ENCODE peak calls at places on chromosome 21, in nine cellular contexts. J is nephron progenitor cell, B is lower lobe of right lung, M is bronchial epithelial cell, D is colonic mucosa, L is fibroblast of mammary gland, N is AG09319, Y is GM13976, K is lung. U is an unnamed sample.

GRCh38 chr21:15065381-15066230 is 806 bp upstream of the NRIP1 start:
- DNase-seq in J (peak), B (peak), M (peak), D (peak), L (peak), N (peak), Y (peak), K (peak), U (peak)

GRCh38 chr21:39119696-39120290 is 63.5 kb downstream of the PSMG1 start:
- DNase-seq in J (no peak), B (no peak), M (no peak), D (no peak), L (no peak), N (no peak), Y (no peak), K (no peak), U (no peak)

GRCh38 chr21:29586696-29587095 is 288.0 kb downstream of the BACH1 start:
- DNase-seq in J (no peak), B (no peak), M (no peak), D (no peak), L (no peak), N (no peak), Y (no peak), K (no peak), U (no peak)

GRCh38 chr21:25296239-25296638 is 311.0 kb downstream of the MRPL39 start:
- DNase-seq in J (no peak), B (peak), M (no peak), D (no peak), L (peak), N (no peak), Y (no peak), K (peak), U (peak)

GRCh38 chr21:33089439-33089838 is 19.5 kb downstream of the OLIG1 start:
- DNase-seq in J (no peak), B (no peak), M (no peak), D (no peak), L (no peak), N (no peak), Y (no peak), K (no peak), U (no peak)

GRCh38 chr21:18164933-18165332 is 79.7 kb upstream of the CHODL start:
- DNase-seq in J (no peak), B (no peak), M (peak), D (no peak), L (no peak), N (no peak), Y (no peak), K (no peak), U (no peak)

GRCh38 chr21:22679207-22679606 is 1681.0 kb downstream of the NCAM2 start:
- DNase-seq in J (no peak), B (no peak), M (no peak), D (no peak), L (no peak), N (no peak), Y (no peak), K (no peak), U (no peak)

GRCh38 chr21:32524010-32524719 is 61.2 kb downstream of the TCP10L start:
- DNase-seq in J (no peak), B (no peak), M (peak), D (no peak), L (peak), N (peak), Y (no peak), K (no peak), U (no peak)

GRCh38 chr21:35475006-35475405 is 425.9 kb upstream of the RUNX1 start:
- DNase-seq in J (no peak), B (no peak), M (peak), D (no peak), L (peak), N (no peak), Y (no peak), K (no peak), U (no peak)

GRCh38 chr21:15283789-15284188 is 219.0 kb upstream of the NRIP1 start:
- DNase-seq in J (no peak), B (no peak), M (no peak), D (no peak), L (no peak), N (no peak), Y (no peak), K (no peak), U (no peak)

GRCh38 chr21:15617968-15618367 is 111.8 kb upstream of the USP25 start:
- DNase-seq in J (no peak), B (no peak), M (peak), D (no peak), L (peak), N (no peak), Y (no peak), K (no peak), U (no peak)

GRCh38 chr21:32698971-32699693 is 28.7 kb downstream of the SYNJ1 start:
- DNase-seq in J (no peak), B (no peak), M (no peak), D (peak), L (no peak), N (no peak), Y (no peak), K (no peak), U (peak)

GRCh38 chr21:32249551-32250280 is 29.1 kb downstream of the MIS18A start:
- DNase-seq in J (no peak), B (no peak), M (no peak), D (no peak), L (no peak), N (no peak), Y (no peak), K (no peak), U (no peak)

GRCh38 chr21:17967319-17967718 is 148.2 kb upstream of the C21orf91 start:
- DNase-seq in J (no peak), B (no peak), M (no peak), D (no peak), L (no peak), N (no peak), Y (no peak), K (no peak), U (no peak)

GRCh38 chr21:17340081-17340480 is 172.8 kb upstream of the CXADR start:
- DNase-seq in J (no peak), B (no peak), M (peak), D (no peak), L (no peak), N (no peak), Y (no peak), K (no peak), U (no peak)

GRCh38 chr21:31943586-31943985 is 70.8 kb downstream of the HUNK start:
- DNase-seq in J (no peak), B (no peak), M (no peak), D (no peak), L (no peak), N (no peak), Y (no peak), K (no peak), U (no peak)

GRCh38 chr21:31329431-31330143 is 14.5 kb downstream of the TIAM1 start:
- DNase-seq in J (no peak), B (no peak), M (no peak), D (no peak), L (no peak), N (no peak), Y (no peak), K (no peak), U (no peak)

GRCh38 chr21:39349211-39350093 is 564 bp upstream of the HMGN1 start:
- DNase-seq in J (peak), B (peak), M (peak), D (peak), L (peak), N (peak), Y (peak), K (peak), U (peak)

GRCh38 chr21:32565856-32566465 is 19.4 kb downstream of the TCP10L start:
- DNase-seq in J (no peak), B (no peak), M (no peak), D (no peak), L (peak), N (no peak), Y (no peak), K (no peak), U (no peak)

GRCh38 chr21:25396135-25396711 is 211.1 kb downstream of the MRPL39 start:
- DNase-seq in J (no peak), B (no peak), M (no peak), D (no peak), L (no peak), N (no peak), Y (peak), K (no peak), U (no peak)

GRCh38 chr21:29232601-29233541 is 65.9 kb upstream of the BACH1 start:
- DNase-seq in J (no peak), B (no peak), M (peak), D (no peak), L (peak), N (no peak), Y (no peak), K (no peak), U (peak)

GRCh38 chr21:24046816-24047443 is 1560.4 kb downstream of the MRPL39 start:
- DNase-seq in J (no peak), B (no peak), M (no peak), D (no peak), L (no peak), N (no peak), Y (no peak), K (no peak), U (no peak)

GRCh38 chr21:31514598-31514997 is 144.9 kb upstream of the SOD1 start:
- DNase-seq in J (peak), B (no peak), M (no peak), D (no peak), L (no peak), N (no peak), Y (no peak), K (no peak), U (peak)

GRCh38 chr21:29504751-29505321 is 206.1 kb downstream of the BACH1 start:
- DNase-seq in J (no peak), B (no peak), M (peak), D (no peak), L (peak), N (no peak), Y (no peak), K (no peak), U (no peak)

GRCh38 chr21:25929859-25930520 is 195.2 kb downstream of the GABPA start:
- DNase-seq in J (no peak), B (no peak), M (peak), D (no peak), L (peak), N (no peak), Y (no peak), K (no peak), U (peak)

GRCh38 chr21:38903578-38904193 is 98.0 kb downstream of the ETS2 start:
- DNase-seq in J (no peak), B (no peak), M (peak), D (no peak), L (no peak), N (no peak), Y (no peak), K (no peak), U (peak)

GRCh38 chr21:39025198-39025597 is 158.1 kb downstream of the PSMG1 start:
- DNase-seq in J (no peak), B (no peak), M (no peak), D (no peak), L (no peak), N (no peak), Y (no peak), K (no peak), U (no peak)

GRCh38 chr21:18468775-18469174 is 65.2 kb upstream of the TMPRSS15 start:
- DNase-seq in J (no peak), B (no peak), M (no peak), D (no peak), L (no peak), N (no peak), Y (no peak), K (no peak), U (peak)

GRCh38 chr21:39033878-39034589 is 149.2 kb downstream of the PSMG1 start:
- DNase-seq in J (no peak), B (peak), M (peak), D (peak), L (no peak), N (no peak), Y (no peak), K (peak), U (peak)

GRCh38 chr21:25161571-25161970 is 445.7 kb downstream of the MRPL39 start:
- DNase-seq in J (no peak), B (no peak), M (no peak), D (no peak), L (no peak), N (no peak), Y (no peak), K (no peak), U (no peak)

GRCh38 chr21:25806053-25806452 is 71.3 kb downstream of the GABPA start:
- DNase-seq in J (no peak), B (no peak), M (peak), D (no peak), L (no peak), N (no peak), Y (no peak), K (no peak), U (no peak)

GRCh38 chr21:28688381-28688780 is 304.3 kb downstream of the LTN1 start:
- DNase-seq in J (no peak), B (no peak), M (peak), D (no peak), L (no peak), N (no peak), Y (no peak), K (no peak), U (no peak)

GRCh38 chr21:34354836-34355235 is 9.0 kb upstream of the KCNE2 start:
- DNase-seq in J (no peak), B (no peak), M (no peak), D (no peak), L (no peak), N (no peak), Y (no peak), K (no peak), U (no peak)

GRCh38 chr21:34351786-34352241 is 12.0 kb upstream of the KCNE2 start:
- DNase-seq in J (peak), B (no peak), M (peak), D (peak), L (peak), N (no peak), Y (peak), K (no peak), U (peak)

GRCh38 chr21:34348890-34349519 is 14.8 kb upstream of the KCNE2 start:
- DNase-seq in J (no peak), B (no peak), M (no peak), D (no peak), L (no peak), N (no peak), Y (no peak), K (no peak), U (no peak)

GRCh38 chr21:34355570-34355969 is 8.2 kb upstream of the KCNE2 start:
- DNase-seq in J (no peak), B (no peak), M (no peak), D (no peak), L (no peak), N (no peak), Y (no peak), K (no peak), U (no peak)

DNA sequence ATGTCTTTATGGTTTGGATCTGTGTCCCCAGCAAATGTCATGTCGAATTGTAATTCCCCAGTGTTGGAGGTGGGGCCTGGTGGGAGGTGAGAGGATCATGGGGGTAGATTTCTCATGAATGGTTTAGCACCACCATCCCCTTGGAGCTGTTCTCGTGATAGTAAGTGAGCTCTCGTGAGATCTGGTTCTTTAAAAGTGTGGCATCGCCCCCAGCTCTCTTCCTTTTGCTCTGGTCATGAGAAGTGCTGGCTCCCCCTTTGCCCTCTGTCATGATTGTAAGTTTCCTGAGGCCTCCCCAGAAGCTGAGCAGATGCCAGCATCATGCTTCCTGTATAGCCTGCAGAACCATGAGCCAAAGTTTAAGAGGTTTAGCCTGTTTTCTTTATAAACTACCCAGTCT is 11.2 kb upstream of the KCNE2 start:
- DNase-seq in J (no peak), B (no peak), M (no peak), D (no peak), L (no peak), N (no peak), Y (no peak), K (no peak), U (no peak)
- TF ChIP-seq CTCF in J (no peak), B (no peak), M (no peak), D (no peak), L (no peak), N (no peak), Y (no peak), K (no peak), U (no peak)

GRCh38 chr21:46458315-46459023 is at the start of gene DIP2A:
- DNase-seq in J (peak), B (peak), M (peak), D (peak), L (peak), N (peak), Y (peak), K (peak), U (peak)
- TF ChIP-seq CTCF in J (no peak), B (peak), M (no peak), D (no peak), L (no peak), N (no peak), Y (peak), K (no peak), U (no peak)

DNA sequence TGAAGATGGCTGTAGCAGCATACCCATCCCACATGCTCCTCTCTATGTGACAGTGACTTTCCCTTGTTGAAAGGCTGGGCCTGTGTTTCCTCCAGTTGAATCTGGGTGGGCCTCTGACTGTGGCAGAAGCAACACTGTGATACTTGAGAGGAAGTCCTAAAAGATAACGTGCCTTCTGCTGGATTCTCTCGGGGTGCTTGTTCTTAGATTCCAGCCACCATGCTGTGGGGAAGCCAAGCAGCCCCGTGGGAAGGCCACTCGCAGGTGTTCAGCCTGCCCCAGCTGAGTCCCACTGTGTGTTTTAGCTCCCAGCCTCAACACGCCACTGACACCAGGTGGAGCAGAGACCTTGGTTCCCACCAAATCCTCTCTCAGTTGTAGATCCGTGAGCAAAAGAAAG is 31.5 kb downstream of the TRAPPC10 start:
- DNase-seq in J (no peak), B (no peak), M (no peak), D (no peak), L (no peak), N (no peak), Y (no peak), K (no peak), U (no peak)
- TF ChIP-seq CTCF in J (no peak), B (no peak), M (no peak), D (no peak), L (no peak), N (no peak), Y (no peak), K (no peak), U (no peak)

DNA sequence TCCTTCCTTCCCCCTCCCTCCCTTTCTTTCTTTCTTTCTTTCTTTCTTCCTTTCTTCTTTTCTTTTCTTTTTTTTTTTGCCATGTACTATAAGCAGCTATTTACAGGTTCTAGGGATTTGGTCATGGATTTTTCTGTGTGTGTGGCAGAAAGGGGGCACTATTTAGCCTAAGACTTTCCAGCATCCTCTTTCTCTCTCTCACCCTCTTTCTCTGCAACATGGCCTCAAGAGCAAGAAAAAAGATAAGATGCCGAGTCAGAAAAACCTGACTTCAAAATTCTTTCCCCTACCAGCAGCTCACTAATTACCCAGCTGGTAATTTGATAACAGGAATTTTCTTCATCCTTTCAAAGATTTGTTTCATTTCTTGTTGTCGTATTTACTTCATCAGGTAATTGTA is 458.3 kb upstream of the ADAMTS5 start:
- DNase-seq in J (no peak), B (no peak), M (peak), D (no peak), L (no peak), N (no peak), Y (no peak), K (no peak), U (no peak)
- TF ChIP-seq CTCF in J (no peak), B (no peak), M (peak), D (no peak), L (peak), N (no peak), Y (no peak), K (no peak), U (no peak)

GRCh38 chr21:45748593-45748992 is 105.1 kb downstream of the PCBP3 start:
- DNase-seq in J (no peak), B (no peak), M (no peak), D (no peak), L (no peak), N (no peak), Y (no peak), K (no peak), U (no peak)

GRCh38 chr21:45747233-45747766 is 103.8 kb downstream of the PCBP3 start:
- DNase-seq in J (no peak), B (no peak), M (no peak), D (no peak), L (no peak), N (no peak), Y (no peak), K (no peak), U (no peak)

GRCh38 chr21:45745256-45745655 is 101.7 kb downstream of the PCBP3 start:
- DNase-seq in J (no peak), B (no peak), M (no peak), D (no peak), L (no peak), N (no peak), Y (no peak), K (no peak), U (no peak)

GRCh38 chr21:45749974-45750373 is 106.4 kb downstream of the PCBP3 start:
- DNase-seq in J (no peak), B (no peak), M (no peak), D (no peak), L (no peak), N (no peak), Y (no peak), K (no peak), U (no peak)

GRCh38 chr21:45747802-45748445 is 104.4 kb downstream of the PCBP3 start:
- DNase-seq in J (no peak), B (no peak), M (peak), D (no peak), L (peak), N (peak), Y (no peak), K (no peak), U (peak)
- TF ChIP-seq CTCF in J (no peak), B (no peak), M (no peak), D (no peak), L (peak), N (no peak), Y (no peak), K (no peak), U (no peak)

DNA sequence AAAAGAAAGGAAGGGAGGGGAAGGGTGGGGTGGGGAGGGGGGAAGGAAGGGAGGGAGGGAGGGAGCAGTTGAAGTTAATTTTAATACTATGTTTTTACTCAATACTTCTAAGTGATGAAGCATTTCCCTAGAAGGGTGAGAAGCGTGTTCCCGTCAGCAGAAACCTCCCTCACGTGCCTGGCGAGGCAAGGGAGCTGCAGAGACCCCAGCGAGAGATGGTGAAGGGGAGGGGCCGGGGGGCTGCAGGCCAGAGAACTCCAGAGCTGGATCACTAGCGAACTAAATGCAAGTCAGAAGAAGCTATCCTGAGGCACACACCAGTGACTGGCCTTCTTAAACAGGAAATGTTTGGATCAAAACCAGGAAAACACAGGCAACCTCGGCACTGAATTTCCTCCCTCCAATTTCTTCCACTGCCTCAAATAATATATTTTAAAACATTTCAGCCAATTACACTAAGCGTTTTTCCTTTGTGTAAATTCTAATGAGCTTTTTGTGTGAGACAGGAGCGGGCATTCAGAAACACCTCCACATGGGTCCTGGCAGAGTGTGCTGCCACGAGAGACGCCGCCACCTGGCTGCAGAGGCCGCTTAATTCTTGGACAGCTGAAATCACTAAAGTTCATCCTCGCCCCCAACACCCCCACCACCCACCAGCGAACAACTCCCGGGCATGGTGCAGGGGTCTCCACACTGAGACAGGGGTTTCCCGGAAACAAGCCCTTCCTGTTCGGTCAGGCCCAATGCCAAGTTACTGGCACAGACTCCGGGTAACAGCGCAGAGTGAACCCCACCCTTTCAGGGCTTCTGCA is 17.8 kb downstream of the WDR4 start:
- DNase-seq in J (no peak), B (no peak), M (no peak), D (no peak), L (no peak), N (no peak), Y (no peak), K (no peak), U (no peak)
- TF ChIP-seq CTCF in J (no peak), B (no peak), M (no peak), D (no peak), L (no peak), N (no peak), Y (no peak), K (no peak), U (peak)